ENCODE peak calls at places on chromosomes 6 and 20, in seven cellular contexts. U is H7, Q is testis, K is heart left ventricle, X is aorta, C is H1, V is breast epithelium. N is an unnamed sample. For H3K27me3, the result is how much of the 10 kb centered on the place peaks cover.

GRCh38 chr6:150667977-150668716 is 68.5 kb downstream of the PLEKHG1 start:
- DNase-seq in U (no peak), K (peak), V (peak), C (no peak), Q (peak), X (peak), N (no peak)

GRCh38 chr20:4555188-4555893 is 166.4 kb upstream of the PRND start:
- DNase-seq in U (no peak), X (no peak), Q (no peak), K (no peak), C (no peak), V (no peak), N (no peak)

GRCh38 chr6:66948106-66948505 is 1241.1 kb upstream of the EYS start:
- DNase-seq in K (no peak), V (no peak), X (no peak), C (no peak), U (no peak), Q (no peak), N (no peak)

GRCh38 chr6:24188571-24188970 is 62.6 kb downstream of the NRSN1 start:
- DNase-seq in V (no peak), X (no peak), U (no peak), K (no peak), Q (no peak), C (no peak), N (no peak)

GRCh38 chr6:7311171-7311570 is 1.8 kb downstream of the SSR1 start:
- DNase-seq in X (no peak), C (no peak), Q (no peak), K (no peak), U (no peak), V (no peak), N (no peak)

GRCh38 chr6:35498407-35499045 is 1.6 kb upstream of the TEAD3 start:
- DNase-seq in C (no peak), K (no peak), X (no peak), Q (no peak), V (no peak), U (no peak), N (no peak)

GRCh38 chr20:61295249-61295648 is 43.2 kb downstream of the CDH4 start:
- DNase-seq in C (no peak), X (no peak), U (no peak), K (no peak), V (no peak), Q (no peak), N (no peak)

GRCh38 chr6:159126590-159126989 is 42.6 kb upstream of the FNDC1 start:
- DNase-seq in U (no peak), X (no peak), V (no peak), Q (peak), K (peak), C (no peak), N (no peak)

GRCh38 chr6:154615483-154616025 is 105.1 kb upstream of the CNKSR3 start:
- DNase-seq in Q (peak), C (no peak), X (peak), V (peak), K (peak), U (peak), N (no peak)

GRCh38 chr6:15370730-15371129 is 124.9 kb downstream of the JARID2 start:
- DNase-seq in V (no peak), C (no peak), K (no peak), X (no peak), Q (no peak), U (no peak), N (no peak)

GRCh38 chr20:8414611-8415274 is 282.7 kb downstream of the PLCB1 start:
- DNase-seq in X (no peak), K (no peak), U (no peak), Q (no peak), V (no peak), C (no peak), N (peak)

GRCh38 chr20:6674831-6675230 is 92.7 kb upstream of the BMP2 start:
- DNase-seq in V (no peak), C (no peak), Q (no peak), K (no peak), U (no peak), X (no peak), N (no peak)

GRCh38 chr6:52390361-52390727 is 28.4 kb downstream of the PAQR8 start:
- DNase-seq in K (no peak), X (no peak), U (no peak), C (no peak), V (no peak), Q (no peak), N (no peak)

GRCh38 chr6:12232821-12233220 is 57.3 kb upstream of the EDN1 start:
- DNase-seq in X (no peak), K (no peak), U (no peak), C (no peak), V (no peak), Q (no peak), N (no peak)

GRCh38 chr20:3935295-3935955 is 46.2 kb downstream of the PANK2 start:
- DNase-seq in V (no peak), X (peak), C (no peak), Q (peak), K (peak), U (no peak), N (no peak)

GRCh38 chr6:122066200-122066599 is 333.3 kb upstream of the HSF2 start:
- DNase-seq in Q (no peak), X (no peak), U (no peak), V (no peak), C (no peak), K (no peak), N (no peak)

GRCh38 chr6:5998741-5999687 is 7.7 kb downstream of the NRN1 start:
- DNase-seq in X (no peak), C (peak), Q (no peak), K (peak), U (peak), V (no peak), N (no peak)

GRCh38 chr20:1005452-1006027 is 3.4 kb upstream of the RSPO4 start:
- DNase-seq in K (no peak), C (peak), V (no peak), U (peak), X (no peak), Q (peak), N (no peak)

GRCh38 chr20:19129976-19130612 is 82.3 kb upstream of the SLC24A3 start:
- DNase-seq in C (no peak), Q (no peak), X (no peak), V (no peak), U (no peak), K (no peak), N (no peak)

GRCh38 chr6:105992315-105992961 is 93.7 kb upstream of the PRDM1 start:
- DNase-seq in U (peak), K (peak), X (peak), C (peak), Q (peak), V (peak), N (peak)

GRCh38 chr6:169960891-169961611 is 209.6 kb downstream of the ERMARD start:
- DNase-seq in U (peak), V (peak), K (no peak), Q (no peak), X (peak), C (peak), N (no peak)

GRCh38 chr20:1309439-1309847 is 19.5 kb downstream of the SDCBP2 start:
- DNase-seq in X (peak), C (peak), K (no peak), V (no peak), U (peak), Q (no peak), N (no peak)

GRCh38 chr6:107816818-107817217 is 7.3 kb downstream of the SCML4 start:
- DNase-seq in Q (no peak), C (peak), K (no peak), U (no peak), X (no peak), V (no peak), N (no peak)

GRCh38 chr6:107348224-107348623 is 111.1 kb downstream of the PDSS2 start:
- DNase-seq in V (no peak), K (no peak), X (no peak), U (no peak), C (no peak), Q (no peak), N (no peak)

DNA sequence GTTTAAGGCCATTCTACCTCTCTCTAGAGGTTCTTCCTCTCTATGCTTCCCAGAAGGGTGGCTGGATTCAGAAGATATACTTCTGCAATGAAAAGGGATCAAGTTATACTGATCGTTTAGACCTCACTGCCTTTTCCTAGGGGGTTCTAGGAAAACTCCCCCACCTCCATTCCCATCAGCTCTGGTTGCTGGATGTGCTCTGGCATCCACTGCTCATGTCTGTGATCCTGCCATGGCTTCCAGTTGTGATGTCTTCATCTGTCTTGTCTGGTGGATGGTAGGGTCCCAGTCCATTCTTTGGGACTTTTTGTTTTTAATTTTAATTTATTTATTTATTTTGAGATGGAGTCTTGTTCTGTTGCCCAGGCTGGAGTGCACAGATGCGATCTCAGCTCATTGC is 118.4 kb downstream of the BTBD3 start:
- DNase-seq in X (no peak), K (no peak), V (no peak), C (no peak), Q (peak), U (no peak), N (no peak)
- H3K27me3 ChIP-seq in X (under half), K (under half), V (under half), C (under half), Q (under half), U (under half), N (under half)

GRCh38 chr20:34112600-34113061 is 588 bp upstream of the EIF2S2 start:
- DNase-seq in K (peak), X (no peak), Q (peak), V (peak), C (no peak), U (peak), N (no peak)

GRCh38 chr20:34111057-34111711 is 859 bp downstream of the EIF2S2 start:
- DNase-seq in X (no peak), C (no peak), Q (no peak), V (no peak), K (no peak), U (peak), N (no peak)

GRCh38 chr20:34109442-34109841 is 2.6 kb downstream of the EIF2S2 start:
- DNase-seq in V (no peak), K (no peak), U (no peak), C (no peak), Q (no peak), X (no peak), N (no peak)

GRCh38 chr20:34110025-34111013 is 1.7 kb downstream of the EIF2S2 start:
- DNase-seq in K (no peak), U (no peak), Q (no peak), V (no peak), C (no peak), X (no peak), N (peak)

DNA sequence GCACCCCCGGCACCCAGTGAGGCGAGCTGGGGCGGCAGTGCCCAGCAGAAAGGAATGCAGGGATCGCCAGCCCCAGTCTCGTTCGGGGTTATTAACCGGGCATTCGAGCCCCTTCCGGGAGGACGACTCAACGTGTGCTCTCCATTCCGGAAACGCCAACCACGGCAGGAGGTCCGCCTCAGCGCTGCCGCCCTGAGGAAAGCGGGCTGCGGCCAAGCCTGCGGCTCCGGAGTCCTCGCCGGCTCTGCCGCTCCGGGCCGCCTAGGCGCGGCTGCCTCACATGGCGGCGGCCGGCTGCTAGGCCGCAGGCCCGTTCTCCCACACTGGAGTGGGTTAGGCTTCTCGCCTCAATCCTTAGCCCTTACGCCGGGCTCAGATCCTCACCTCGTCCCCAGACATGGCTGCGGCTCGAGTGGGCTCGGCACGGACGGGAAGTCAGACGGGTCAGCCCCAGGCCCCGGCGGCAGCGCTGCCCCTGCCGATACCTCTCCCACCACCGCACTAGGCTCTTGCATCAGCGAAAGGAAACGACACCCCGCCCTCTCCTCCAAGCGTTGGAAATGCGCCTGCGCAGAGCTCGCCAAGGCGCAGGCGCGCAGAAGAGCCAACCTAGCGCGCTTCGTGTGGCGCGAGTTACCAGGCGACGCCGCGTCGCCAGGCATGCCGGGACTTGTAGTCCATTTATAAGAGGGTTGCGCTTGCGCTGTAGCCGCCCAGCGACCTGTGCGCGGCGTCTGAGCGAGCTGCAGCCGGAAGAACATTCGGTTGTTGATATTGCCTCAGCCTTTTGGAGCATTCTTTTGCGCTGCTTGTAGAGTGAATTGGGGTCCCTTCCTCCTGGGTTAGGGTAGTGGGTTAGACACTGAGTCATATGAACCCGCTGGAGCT is at the start of gene EIF2S2:
- DNase-seq in V (peak), U (peak), K (peak), Q (peak), X (peak), C (peak), N (peak)
- H3K4me3 ChIP-seq in V (peak), U (peak), K (peak), Q (peak), X (peak), C (peak), N (peak)

DNA sequence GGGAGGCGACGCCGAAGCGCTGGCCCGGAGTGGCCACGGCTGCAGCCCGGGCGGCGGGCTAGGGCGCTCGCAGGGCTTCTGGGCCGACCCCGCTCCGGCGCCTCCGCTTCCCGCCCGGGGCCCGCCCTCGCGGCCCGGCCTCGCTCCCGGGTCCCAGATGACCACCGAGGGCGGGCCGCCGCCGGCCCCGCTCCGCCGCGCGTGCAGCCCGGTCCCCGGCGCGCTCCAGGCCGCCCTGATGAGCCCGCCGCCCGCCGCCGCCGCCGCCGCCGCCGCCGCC is 355 bp downstream of the FOXF2 start:
- DNase-seq in X (no peak), C (no peak), K (no peak), U (no peak), Q (no peak), V (no peak), N (no peak)
- H3K27me3 ChIP-seq in X (under half), C (half or more), K (half or more), U (half or more), Q (under half), V (half or more), N (under half)

GRCh38 chr6:36695414-36695813 is 2.2 kb upstream of the RAB44 start:
- DNase-seq in Q (no peak), U (no peak), C (no peak), V (no peak), K (no peak), X (no peak), N (no peak)
- H3K4me3 ChIP-seq in Q (no peak), U (no peak), C (no peak), V (no peak), K (no peak), X (no peak), N (no peak)

GRCh38 chr20:38667417-38667956 is 56.8 kb upstream of the SLC32A1 start:
- DNase-seq in U (no peak), Q (no peak), K (no peak), V (no peak), C (no peak), X (no peak), N (no peak)
- H3K27me3 ChIP-seq in U (under half), Q (under half), K (under half), V (under half), C (under half), X (under half), N (under half)

DNA sequence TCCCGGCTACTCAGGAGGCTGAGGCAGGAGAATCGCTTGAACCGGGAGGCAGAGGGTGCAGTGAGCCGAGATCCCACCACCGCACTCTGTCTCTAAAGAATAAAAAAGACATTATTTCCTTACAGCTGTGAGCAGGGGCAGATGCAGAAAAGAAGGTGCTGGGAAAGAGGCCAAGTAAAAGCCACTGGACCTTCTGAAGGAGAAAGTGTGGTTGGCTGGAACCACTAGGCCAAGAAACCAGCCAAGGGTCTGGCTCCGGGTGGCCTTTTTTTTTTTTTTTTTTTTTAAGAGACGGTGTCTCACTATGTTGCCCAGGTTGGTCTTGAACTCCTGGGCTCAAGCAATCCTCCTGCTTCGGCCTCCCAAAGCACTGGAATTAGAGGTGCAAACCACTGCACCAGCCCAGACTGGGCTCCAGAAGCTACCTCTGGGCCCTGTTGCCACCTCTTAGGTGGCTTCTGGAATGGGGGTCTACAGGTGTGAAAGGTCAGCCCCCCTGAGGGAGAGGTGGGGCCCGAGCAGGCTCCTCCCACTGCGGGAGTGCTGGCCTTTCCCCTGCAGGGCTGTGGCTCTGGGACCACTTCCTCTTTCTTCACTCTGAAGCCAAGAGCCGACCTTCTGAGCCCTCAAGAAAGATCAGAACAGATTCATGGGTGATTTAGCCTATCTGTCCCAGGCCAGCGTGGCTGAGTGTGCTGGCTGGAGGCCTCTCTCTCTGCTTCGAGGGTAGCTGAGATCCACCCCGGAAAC is at the start of gene FGD2:
- DNase-seq in X (no peak), Q (no peak), K (no peak), U (peak), C (no peak), V (no peak), N (peak)
- H3K4me3 ChIP-seq in X (no peak), Q (no peak), K (peak), U (no peak), C (no peak), V (peak), N (peak)

GRCh38 chr6:41373919-41374617 is 38.7 kb downstream of the NCR2 start:
- DNase-seq in U (peak), C (peak), X (no peak), Q (no peak), V (no peak), K (no peak), N (peak)
- H3K27me3 ChIP-seq in U (half or more), C (half or more), X (under half), Q (under half), V (half or more), K (under half), N (under half)